ENCODE peak calls at places on chromosomes 2 and 18, in five cellular contexts. V, T, S, J and P are unnamed samples.

GRCh38 chr2:241880311-241881073 is 11.0 kb downstream of the RTP5 start:
- DNase-seq in V (no peak), T (no peak), S (no peak), J (no peak), P (peak; percentile 57)

GRCh38 chr2:11532434-11533055 is 1.3 kb upstream of the GREB1 start:
- DNase-seq in V (no peak), T (no peak), S (no peak), J (no peak), P (no peak)

GRCh38 chr2:203849010-203849409 is 18.6 kb upstream of the CTLA4 start:
- DNase-seq in V (no peak), T (no peak), S (no peak), J (no peak), P (no peak)

GRCh38 chr2:189285962-189286648 is 106.5 kb upstream of the COL5A2 start:
- DNase-seq in V (no peak), T (no peak), S (peak; percentile 59), J (peak; percentile 75), P (no peak)

GRCh38 chr2:191488135-191488534 is 189.8 kb upstream of the NABP1 start:
- DNase-seq in V (no peak), T (no peak), S (no peak), J (no peak), P (peak; percentile 34)

GRCh38 chr2:185373226-185373625 is 365.4 kb upstream of the FSIP2 start:
- DNase-seq in V (no peak), T (no peak), S (no peak), J (no peak), P (no peak)

GRCh38 chr2:120772261-120772660 is 36.6 kb downstream of the GLI2 start:
- DNase-seq in V (no peak), T (peak; percentile 20), S (no peak), J (no peak), P (peak; percentile 6)

GRCh38 chr2:239803102-239803763 is 221.9 kb downstream of the NDUFA10 start:
- DNase-seq in V (no peak), T (no peak), S (no peak), J (no peak), P (peak; percentile 5)

GRCh38 chr18:33210575-33211189 is 229.8 kb downstream of the CCDC178 start:
- DNase-seq in V (peak; percentile 12), T (no peak), S (peak; percentile 57), J (peak; percentile 36), P (no peak)

GRCh38 chr2:233094614-233095013 is 34.5 kb downstream of the INPP5D start:
- DNase-seq in V (no peak), T (no peak), S (no peak), J (no peak), P (no peak)

GRCh38 chr2:186570587-186570986 is 19.3 kb upstream of the ITGAV start:
- DNase-seq in V (no peak), T (no peak), S (peak; percentile 44), J (peak; percentile 21), P (no peak)

GRCh38 chr2:26914286-26914962 is 56.0 kb upstream of the MAPRE3 start:
- DNase-seq in V (no peak), T (no peak), S (no peak), J (no peak), P (no peak)

GRCh38 chr18:33583901-33584300 is 5.9 kb downstream of the ASXL3 start:
- DNase-seq in V (no peak), T (no peak), S (no peak), J (no peak), P (no peak)

GRCh38 chr2:131322209-131322608 is 41.8 kb downstream of the RAB6D start:
- DNase-seq in V (no peak), T (no peak), S (no peak), J (no peak), P (no peak)

GRCh38 chr2:120825370-120826259 is 89.9 kb downstream of the GLI2 start:
- DNase-seq in V (peak; percentile 89), T (peak; percentile 63), S (peak; percentile 60), J (no peak), P (peak; percentile 76)

GRCh38 chr18:27862056-27862682 is 314.8 kb downstream of the CDH2 start:
- DNase-seq in V (peak; percentile 48), T (no peak), S (no peak), J (no peak), P (no peak)

GRCh38 chr18:9135912-9136314 is 668 bp upstream of the ANKRD12 start:
- DNase-seq in V (no peak), T (no peak), S (peak; percentile 75), J (peak; percentile 44), P (no peak)

GRCh38 chr18:35441857-35442595 is 55.7 kb downstream of the INO80C start:
- DNase-seq in V (no peak), T (no peak), S (no peak), J (no peak), P (no peak)

GRCh38 chr18:22067682-22068081 is 101.7 kb upstream of the GATA6 start:
- DNase-seq in V (no peak), T (no peak), S (no peak), J (no peak), P (no peak)

GRCh38 chr2:131493199-131494018 is 1.2 kb upstream of the MZT2A start:
- DNase-seq in V (no peak), T (no peak), S (no peak), J (peak; percentile 2), P (no peak)

GRCh38 chr2:45869165-45869501 is 217.7 kb downstream of the PRKCE start:
- DNase-seq in V (no peak), T (no peak), S (no peak), J (no peak), P (no peak)

GRCh38 chr2:84980263-84980983 is 9.5 kb downstream of the KCMF1 start:
- DNase-seq in V (no peak), T (no peak), S (no peak), J (no peak), P (no peak)

GRCh38 chr2:226873051-226873620 is 37.3 kb downstream of the RHBDD1 start:
- DNase-seq in V (no peak), T (no peak), S (no peak), J (no peak), P (no peak)

GRCh38 chr18:75358928-75359327 is 68.6 kb downstream of the SMIM21 start:
- DNase-seq in V (no peak), T (no peak), S (no peak), J (no peak), P (no peak)

GRCh38 chr2:229422005-229422404 is 150.9 kb upstream of the PID1 start:
- DNase-seq in V (no peak), T (no peak), S (no peak), J (no peak), P (no peak)

GRCh38 chr2:9941196-9941995 is 10.1 kb upstream of the GRHL1 start:
- DNase-seq in V (no peak), T (no peak), S (peak; percentile 30), J (no peak), P (no peak)

GRCh38 chr2:60553496-60553991 is at the start of gene BCL11A:
- DNase-seq in V (peak; percentile 83), T (peak; percentile 68), S (peak; percentile 89), J (peak; percentile 74), P (peak; percentile 28)

GRCh38 chr2:130869441-130870160 is 32.9 kb downstream of the ARHGEF4 start:
- DNase-seq in V (no peak), T (no peak), S (no peak), J (no peak), P (no peak)

GRCh38 chr2:109558076-109558882 is 55.5 kb downstream of the SEPTIN10 start:
- DNase-seq in V (no peak), T (no peak), S (peak; percentile 13), J (peak; percentile 96), P (no peak)

GRCh38 chr18:52310651-52311050 is 29.3 kb upstream of the DCC start:
- DNase-seq in V (no peak), T (no peak), S (no peak), J (no peak), P (no peak)

GRCh38 chr18:45957100-45957499 is 10.0 kb downstream of the EPG5 start:
- DNase-seq in V (no peak), T (no peak), S (no peak), J (no peak), P (no peak)

GRCh38 chr18:45954070-45954712 is 12.9 kb downstream of the EPG5 start:
- DNase-seq in V (no peak), T (no peak), S (peak; percentile 27), J (no peak), P (no peak)

GRCh38 chr18:45958730-45959129 is 8.4 kb downstream of the EPG5 start:
- DNase-seq in V (no peak), T (no peak), S (no peak), J (no peak), P (no peak)

GRCh38 chr18:45962461-45962860 is 4.7 kb downstream of the EPG5 start:
- DNase-seq in V (no peak), T (no peak), S (peak; percentile 36), J (no peak), P (no peak)

GRCh38 chr18:45958027-45958426 is 9.1 kb downstream of the EPG5 start:
- DNase-seq in V (no peak), T (no peak), S (no peak), J (no peak), P (no peak)
- H3K4me3 ChIP-seq in V (no peak overlapping the region), T (no peak overlapping the region), S (no peak overlapping the region), J (no peak overlapping the region), P (no peak overlapping the region)

GRCh38 chr2:181660181-181660580 is 3.3 kb upstream of the CERKL start:
- DNase-seq in V (no peak), T (no peak), S (peak; percentile 25), J (no peak), P (no peak)
- H3K27me3 ChIP-seq in V (no peaks in the 10 kb centered on the region), T (peaks cover 14% of the 10 kb centered on the region), S (peaks cover 28% of the 10 kb centered on the region), J (peaks cover 27% of the 10 kb centered on the region), P (no peaks in the 10 kb centered on the region)

GRCh38 chr2:69152847-69153246 is 139.9 kb downstream of the ANTXR1 start:
- DNase-seq in V (no peak), T (no peak), S (no peak), J (no peak), P (no peak)
- H3K4me3 ChIP-seq in V (no peak overlapping the region), T (no peak overlapping the region), S (no peak overlapping the region), J (no peak overlapping the region), P (no peak overlapping the region)

GRCh38 chr18:37516361-37516853 is 49.2 kb downstream of the CELF4 start:
- DNase-seq in V (peak; percentile 77), T (no peak), S (no peak), J (no peak), P (no peak)
- H3K27me3 ChIP-seq in V (no peaks in the 10 kb centered on the region), T (no peaks in the 10 kb centered on the region), S (peaks cover 17% of the 10 kb centered on the region), J (no peaks in the 10 kb centered on the region), P (no peaks in the 10 kb centered on the region)

GRCh38 chr18:49725809-49726514 is 87.4 kb downstream of the ACAA2 start:
- DNase-seq in V (peak; percentile 29), T (no peak), S (peak; percentile 89), J (peak; percentile 87), P (peak; percentile 78)

GRCh38 chr18:49727816-49728215 is 85.5 kb downstream of the ACAA2 start:
- DNase-seq in V (no peak), T (no peak), S (no peak), J (no peak), P (no peak)

GRCh38 chr18:49730951-49731391 is 82.4 kb downstream of the ACAA2 start:
- DNase-seq in V (no peak), T (no peak), S (peak; percentile 63), J (no peak), P (no peak)

GRCh38 chr18:49726564-49726963 is 86.8 kb downstream of the ACAA2 start:
- DNase-seq in V (no peak), T (no peak), S (no peak), J (no peak), P (no peak)

DNA sequence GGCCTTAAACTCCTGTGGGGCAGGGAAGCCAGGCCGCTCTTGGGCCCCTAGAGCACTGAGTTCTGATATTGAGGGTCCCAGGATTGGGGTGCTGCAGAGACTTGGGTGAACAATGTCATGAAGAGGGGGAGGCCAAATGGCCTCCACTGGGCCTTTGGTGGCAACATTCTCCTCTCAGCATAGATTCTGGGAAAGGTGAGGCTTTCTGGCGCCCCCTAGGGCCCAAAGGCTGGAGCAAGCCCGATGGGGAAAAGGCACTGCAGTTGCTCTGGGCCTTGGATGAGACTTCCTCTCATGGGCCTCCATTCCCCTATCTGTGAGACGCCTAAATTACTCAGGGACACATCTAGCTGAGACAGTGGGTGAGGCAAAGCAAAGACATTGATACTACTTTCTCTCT is 84.8 kb downstream of the ACAA2 start:
- DNase-seq in V (peak; percentile 48), T (peak; percentile 61), S (peak; percentile 39), J (peak; percentile 54), P (peak; percentile 46)
- H3K4me3 ChIP-seq in V (no peak overlapping the region), T (no peak overlapping the region), S (no peak overlapping the region), J (no peak overlapping the region), P (no peak overlapping the region)